ENCODE peak calls at places on chromosomes 16 and 17, in six cellular contexts. One of them, this sample, is unnamed. For H3K4me1, the result is how much of the 10 kb centered on the place peaks cover.

GRCh38 chr16:81697886-81698635 is 81.0 kb upstream of the PLCG2 start:
- DNase-seq in effector memory CD4-positive, alpha-beta T cell: no peak
- DNase-seq in heart right ventricle: no peak
- DNase-seq in cardiac muscle cell: no peak
- DNase-seq in adrenal gland: no peak
- DNase-seq in trophoblast cell: no peak
- DNase-seq in this sample: peak

GRCh38 chr16:24838554-24839266 is 7.1 kb upstream of the SLC5A11 start:
- DNase-seq in effector memory CD4-positive, alpha-beta T cell: no peak
- DNase-seq in trophoblast cell: no peak
- DNase-seq in adrenal gland: no peak
- DNase-seq in heart right ventricle: no peak
- DNase-seq in cardiac muscle cell: no peak
- DNase-seq in this sample: no peak

GRCh38 chr17:48570325-48571023 is 7.7 kb downstream of the HOXB4 start:
- DNase-seq in cardiac muscle cell: no peak
- DNase-seq in trophoblast cell: no peak
- DNase-seq in adrenal gland: no peak
- DNase-seq in effector memory CD4-positive, alpha-beta T cell: no peak
- DNase-seq in heart right ventricle: no peak
- DNase-seq in this sample: no peak

GRCh38 chr16:66522816-66523590 is 26.9 kb downstream of the TK2 start:
- DNase-seq in trophoblast cell: no peak
- DNase-seq in effector memory CD4-positive, alpha-beta T cell: no peak
- DNase-seq in adrenal gland: no peak
- DNase-seq in heart right ventricle: no peak
- DNase-seq in cardiac muscle cell: no peak
- DNase-seq in this sample: no peak

GRCh38 chr16:4529085-4530060 is 9.2 kb downstream of the CDIP1 start:
- DNase-seq in adrenal gland: no peak
- DNase-seq in effector memory CD4-positive, alpha-beta T cell: no peak
- DNase-seq in trophoblast cell: no peak
- DNase-seq in cardiac muscle cell: peak
- DNase-seq in heart right ventricle: no peak
- DNase-seq in this sample: no peak

GRCh38 chr16:54817432-54817831 is 113.2 kb upstream of the IRX5 start:
- DNase-seq in cardiac muscle cell: peak
- DNase-seq in adrenal gland: no peak
- DNase-seq in heart right ventricle: no peak
- DNase-seq in trophoblast cell: no peak
- DNase-seq in effector memory CD4-positive, alpha-beta T cell: no peak
- DNase-seq in this sample: no peak

GRCh38 chr17:60141111-60142018 is 8.4 kb upstream of the CA4 start:
- DNase-seq in effector memory CD4-positive, alpha-beta T cell: no peak
- DNase-seq in heart right ventricle: no peak
- DNase-seq in cardiac muscle cell: peak
- DNase-seq in adrenal gland: no peak
- DNase-seq in trophoblast cell: peak
- DNase-seq in this sample: no peak

GRCh38 chr17:27956601-27957445 is 63.7 kb upstream of the LYRM9 start:
- DNase-seq in adrenal gland: peak
- DNase-seq in heart right ventricle: no peak
- DNase-seq in trophoblast cell: no peak
- DNase-seq in effector memory CD4-positive, alpha-beta T cell: no peak
- DNase-seq in cardiac muscle cell: peak
- DNase-seq in this sample: no peak

GRCh38 chr17:47720754-47721533 is 12.1 kb upstream of the TBX21 start:
- DNase-seq in cardiac muscle cell: no peak
- DNase-seq in effector memory CD4-positive, alpha-beta T cell: peak
- DNase-seq in trophoblast cell: peak
- DNase-seq in heart right ventricle: no peak
- DNase-seq in adrenal gland: peak
- DNase-seq in this sample: no peak

GRCh38 chr17:74119960-74120359 is 83.5 kb upstream of the RPL38 start:
- DNase-seq in trophoblast cell: no peak
- DNase-seq in cardiac muscle cell: no peak
- DNase-seq in heart right ventricle: no peak
- DNase-seq in effector memory CD4-positive, alpha-beta T cell: no peak
- DNase-seq in adrenal gland: no peak
- DNase-seq in this sample: no peak

GRCh38 chr17:37025241-37025640 is 76.5 kb downstream of the AATF start:
- DNase-seq in effector memory CD4-positive, alpha-beta T cell: no peak
- DNase-seq in adrenal gland: no peak
- DNase-seq in heart right ventricle: no peak
- DNase-seq in trophoblast cell: no peak
- DNase-seq in cardiac muscle cell: no peak
- DNase-seq in this sample: no peak

GRCh38 chr16:19288872-19289799 is 3.6 kb downstream of the CLEC19A start:
- DNase-seq in trophoblast cell: no peak
- DNase-seq in adrenal gland: no peak
- DNase-seq in effector memory CD4-positive, alpha-beta T cell: no peak
- DNase-seq in cardiac muscle cell: no peak
- DNase-seq in heart right ventricle: no peak
- DNase-seq in this sample: no peak

GRCh38 chr17:40648326-40648968 is 829 bp upstream of the SMARCE1 start:
- DNase-seq in trophoblast cell: peak
- DNase-seq in adrenal gland: peak
- DNase-seq in effector memory CD4-positive, alpha-beta T cell: no peak
- DNase-seq in cardiac muscle cell: no peak
- DNase-seq in heart right ventricle: peak
- DNase-seq in this sample: no peak

GRCh38 chr17:1977583-1978395 is 47.3 kb downstream of the RTN4RL1 start:
- DNase-seq in adrenal gland: peak
- DNase-seq in heart right ventricle: no peak
- DNase-seq in cardiac muscle cell: peak
- DNase-seq in trophoblast cell: no peak
- DNase-seq in effector memory CD4-positive, alpha-beta T cell: no peak
- DNase-seq in this sample: no peak

GRCh38 chr17:1577186-1577585 is 14.6 kb upstream of the PITPNA start:
- DNase-seq in cardiac muscle cell: no peak
- DNase-seq in heart right ventricle: peak
- DNase-seq in effector memory CD4-positive, alpha-beta T cell: no peak
- DNase-seq in adrenal gland: peak
- DNase-seq in trophoblast cell: peak
- DNase-seq in this sample: peak

GRCh38 chr17:80929449-80929848 is 62.2 kb upstream of the CHMP6 start:
- DNase-seq in effector memory CD4-positive, alpha-beta T cell: no peak
- DNase-seq in heart right ventricle: no peak
- DNase-seq in cardiac muscle cell: no peak
- DNase-seq in adrenal gland: no peak
- DNase-seq in trophoblast cell: no peak
- DNase-seq in this sample: peak

GRCh38 chr16:19926449-19927390 is 42.1 kb upstream of the GPRC5B start:
- DNase-seq in effector memory CD4-positive, alpha-beta T cell: no peak
- DNase-seq in adrenal gland: peak
- DNase-seq in heart right ventricle: no peak
- DNase-seq in cardiac muscle cell: no peak
- DNase-seq in trophoblast cell: no peak
- DNase-seq in this sample: no peak

GRCh38 chr17:82497483-82498405 is 21.8 kb upstream of the FOXK2 start:
- DNase-seq in trophoblast cell: peak
- DNase-seq in effector memory CD4-positive, alpha-beta T cell: peak
- DNase-seq in heart right ventricle: peak
- DNase-seq in cardiac muscle cell: peak
- DNase-seq in adrenal gland: peak
- DNase-seq in this sample: no peak

GRCh38 chr17:66541461-66542182 is 239.2 kb downstream of the PRKCA start:
- DNase-seq in heart right ventricle: no peak
- DNase-seq in cardiac muscle cell: no peak
- DNase-seq in effector memory CD4-positive, alpha-beta T cell: no peak
- DNase-seq in adrenal gland: no peak
- DNase-seq in trophoblast cell: no peak
- DNase-seq in this sample: no peak

GRCh38 chr16:57061084-57061905 is 31.1 kb upstream of the CPNE2 start:
- DNase-seq in adrenal gland: peak
- DNase-seq in trophoblast cell: peak
- DNase-seq in heart right ventricle: peak
- DNase-seq in cardiac muscle cell: no peak
- DNase-seq in effector memory CD4-positive, alpha-beta T cell: no peak
- DNase-seq in this sample: peak

GRCh38 chr17:58956997-58957724 is 149.5 kb downstream of the TRIM37 start:
- DNase-seq in effector memory CD4-positive, alpha-beta T cell: no peak
- DNase-seq in adrenal gland: no peak
- DNase-seq in cardiac muscle cell: no peak
- DNase-seq in trophoblast cell: no peak
- DNase-seq in heart right ventricle: no peak
- DNase-seq in this sample: no peak

GRCh38 chr17:8953152-8953885 is 12.2 kb downstream of the PIK3R5 start:
- DNase-seq in trophoblast cell: no peak
- DNase-seq in cardiac muscle cell: no peak
- DNase-seq in effector memory CD4-positive, alpha-beta T cell: no peak
- DNase-seq in heart right ventricle: no peak
- DNase-seq in adrenal gland: no peak
- DNase-seq in this sample: no peak

GRCh38 chr16:86510465-86511261 is at the start of gene FOXF1:
- DNase-seq in trophoblast cell: no peak
- DNase-seq in heart right ventricle: peak
- DNase-seq in effector memory CD4-positive, alpha-beta T cell: no peak
- DNase-seq in adrenal gland: no peak
- DNase-seq in cardiac muscle cell: no peak
- DNase-seq in this sample: peak

GRCh38 chr16:9419161-9419560 is 327.7 kb downstream of the HAPSTR1 start:
- DNase-seq in heart right ventricle: no peak
- DNase-seq in effector memory CD4-positive, alpha-beta T cell: no peak
- DNase-seq in trophoblast cell: no peak
- DNase-seq in cardiac muscle cell: no peak
- DNase-seq in adrenal gland: no peak
- DNase-seq in this sample: no peak

GRCh38 chr17:9208381-9208780 is 187.1 kb downstream of the NTN1 start:
- DNase-seq in cardiac muscle cell: no peak
- DNase-seq in adrenal gland: no peak
- DNase-seq in trophoblast cell: no peak
- DNase-seq in effector memory CD4-positive, alpha-beta T cell: no peak
- DNase-seq in heart right ventricle: no peak
- DNase-seq in this sample: no peak

GRCh38 chr17:82315703-82316358 is 1.6 kb downstream of the CD7 start:
- DNase-seq in cardiac muscle cell: no peak
- DNase-seq in effector memory CD4-positive, alpha-beta T cell: peak
- DNase-seq in trophoblast cell: no peak
- DNase-seq in adrenal gland: no peak
- DNase-seq in heart right ventricle: peak
- DNase-seq in this sample: no peak

GRCh38 chr17:65707780-65708179 is 146.3 kb upstream of the AXIN2 start:
- DNase-seq in heart right ventricle: no peak
- DNase-seq in cardiac muscle cell: no peak
- DNase-seq in adrenal gland: no peak
- DNase-seq in effector memory CD4-positive, alpha-beta T cell: no peak
- DNase-seq in trophoblast cell: no peak
- DNase-seq in this sample: no peak

GRCh38 chr17:34291721-34292348 is 6.3 kb downstream of the CCL11 start:
- DNase-seq in trophoblast cell: peak
- DNase-seq in heart right ventricle: no peak
- DNase-seq in cardiac muscle cell: no peak
- DNase-seq in effector memory CD4-positive, alpha-beta T cell: no peak
- DNase-seq in adrenal gland: no peak
- DNase-seq in this sample: no peak

GRCh38 chr17:29753845-29754439 is 131.2 kb upstream of the CORO6 start:
- DNase-seq in effector memory CD4-positive, alpha-beta T cell: no peak
- DNase-seq in cardiac muscle cell: no peak
- DNase-seq in adrenal gland: no peak
- DNase-seq in heart right ventricle: no peak
- DNase-seq in trophoblast cell: no peak
- DNase-seq in this sample: no peak

GRCh38 chr17:83189673-83190385 is 110.4 kb downstream of the METRNL start:
- DNase-seq in trophoblast cell: no peak
- DNase-seq in heart right ventricle: peak
- DNase-seq in adrenal gland: no peak
- DNase-seq in cardiac muscle cell: no peak
- DNase-seq in effector memory CD4-positive, alpha-beta T cell: no peak
- DNase-seq in this sample: peak

GRCh38 chr16:383326-384020 is 1.7 kb upstream of the PGAP6 start:
- DNase-seq in trophoblast cell: peak
- DNase-seq in adrenal gland: peak
- DNase-seq in effector memory CD4-positive, alpha-beta T cell: peak
- DNase-seq in heart right ventricle: peak
- DNase-seq in cardiac muscle cell: peak
- DNase-seq in this sample: no peak

GRCh38 chr17:81194225-81194760 is 28.3 kb upstream of the AATK start:
- DNase-seq in trophoblast cell: no peak
- DNase-seq in cardiac muscle cell: no peak
- DNase-seq in adrenal gland: no peak
- DNase-seq in effector memory CD4-positive, alpha-beta T cell: no peak
- DNase-seq in heart right ventricle: no peak
- DNase-seq in this sample: no peak

GRCh38 chr16:27322858-27323780 is 9.3 kb downstream of the IL4R start:
- DNase-seq in cardiac muscle cell: no peak
- DNase-seq in trophoblast cell: peak
- DNase-seq in effector memory CD4-positive, alpha-beta T cell: no peak
- DNase-seq in heart right ventricle: no peak
- DNase-seq in adrenal gland: no peak
- DNase-seq in this sample: no peak
- H3K27ac ChIP-seq in cardiac muscle cell: peak
- H3K27ac ChIP-seq in trophoblast cell: peak
- H3K27ac ChIP-seq in effector memory CD4-positive, alpha-beta T cell: no peak
- H3K27ac ChIP-seq in heart right ventricle: no peak
- H3K27ac ChIP-seq in adrenal gland: no peak
- H3K27ac ChIP-seq in this sample: no peak

GRCh38 chr16:75648265-75649076 is 898 bp downstream of the TERF2IP start:
- DNase-seq in effector memory CD4-positive, alpha-beta T cell: peak
- DNase-seq in cardiac muscle cell: peak
- DNase-seq in trophoblast cell: peak
- DNase-seq in adrenal gland: peak
- DNase-seq in heart right ventricle: peak
- DNase-seq in this sample: peak
- H3K4me1 ChIP-seq in effector memory CD4-positive, alpha-beta T cell: half or more
- H3K4me1 ChIP-seq in cardiac muscle cell: under half
- H3K4me1 ChIP-seq in trophoblast cell: under half
- H3K4me1 ChIP-seq in adrenal gland: under half
- H3K4me1 ChIP-seq in heart right ventricle: half or more
- H3K4me1 ChIP-seq in this sample: half or more

GRCh38 chr16:48155926-48156789 is at the start of gene ABCC12:
- DNase-seq in cardiac muscle cell: no peak
- DNase-seq in effector memory CD4-positive, alpha-beta T cell: no peak
- DNase-seq in heart right ventricle: no peak
- DNase-seq in trophoblast cell: no peak
- DNase-seq in adrenal gland: no peak
- DNase-seq in this sample: no peak
- H3K4me3 ChIP-seq in cardiac muscle cell: no peak
- H3K4me3 ChIP-seq in effector memory CD4-positive, alpha-beta T cell: no peak
- H3K4me3 ChIP-seq in heart right ventricle: peak
- H3K4me3 ChIP-seq in trophoblast cell: no peak
- H3K4me3 ChIP-seq in adrenal gland: no peak
- H3K4me3 ChIP-seq in this sample: peak

DNA sequence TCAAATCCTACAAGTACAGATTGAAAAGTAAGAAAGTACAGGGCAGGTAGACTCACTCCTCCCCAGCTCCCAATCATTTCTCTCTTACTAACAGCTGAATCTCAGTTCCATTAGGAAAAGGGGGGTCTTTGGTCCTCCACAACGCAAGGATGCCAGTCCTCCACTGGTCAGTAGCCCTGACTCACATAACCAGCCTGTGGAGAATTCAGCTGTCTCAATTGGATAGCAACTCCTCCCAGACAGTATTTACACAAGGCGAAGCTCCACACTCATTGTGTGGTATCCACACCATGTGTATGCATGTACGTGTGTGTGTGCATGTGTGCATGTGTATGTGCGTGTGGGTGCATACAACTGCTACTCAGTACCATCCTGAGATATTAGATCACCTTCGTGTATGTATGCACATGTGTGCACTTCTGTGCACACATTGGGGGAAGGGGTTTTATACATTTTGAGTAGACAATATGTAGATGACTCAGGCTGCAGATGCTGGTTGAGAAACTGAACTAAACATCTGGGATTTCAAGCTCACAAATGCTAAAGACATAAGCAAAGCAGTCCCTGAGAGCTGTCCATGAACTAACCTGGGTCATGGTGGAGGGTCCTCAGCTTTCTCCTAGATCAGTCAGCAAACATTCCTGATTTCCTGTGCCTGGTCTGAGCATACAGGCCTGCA is 240.1 kb downstream of the SLC39A11 start:
- DNase-seq in cardiac muscle cell: no peak
- DNase-seq in heart right ventricle: no peak
- DNase-seq in trophoblast cell: no peak
- DNase-seq in adrenal gland: no peak
- DNase-seq in effector memory CD4-positive, alpha-beta T cell: no peak
- DNase-seq in this sample: no peak
- H3K27ac ChIP-seq in cardiac muscle cell: no peak
- H3K27ac ChIP-seq in heart right ventricle: no peak
- H3K27ac ChIP-seq in trophoblast cell: no peak
- H3K27ac ChIP-seq in adrenal gland: no peak
- H3K27ac ChIP-seq in effector memory CD4-positive, alpha-beta T cell: no peak
- H3K27ac ChIP-seq in this sample: no peak

This sample was measured in psoas muscle.